ENCODE peak calls at places on chromosomes 13 and 19, in four cellular contexts. N, H, B and A are unnamed samples. For H3K9me1, the result is how much of the 10 kb centered on the place peaks cover.

GRCh38 chr19:13102666-13103584 is at the start of gene LYL1:
- DNase-seq in B (peak), H (peak), N (no peak), A (no peak)

GRCh38 chr13:67643656-67644055 is 413.5 kb upstream of the PCDH9 start:
- DNase-seq in N (no peak), H (no peak), B (no peak), A (no peak)

GRCh38 chr19:51903192-51903591 is 1.6 kb downstream of the ZNF649 start:
- DNase-seq in B (no peak), N (no peak), H (no peak), A (no peak)

GRCh38 chr19:19224852-19225494 is 13.2 kb downstream of the NCAN start:
- DNase-seq in H (peak), B (peak), N (peak), A (peak)

GRCh38 chr19:28793391-28794168 is 419.4 kb downstream of the UQCRFS1 start:
- DNase-seq in N (no peak), H (no peak), B (no peak), A (no peak)

GRCh38 chr13:78430166-78430791 is 173.1 kb downstream of the POU4F1 start:
- DNase-seq in H (no peak), B (no peak), N (no peak), A (no peak)

GRCh38 chr19:22882797-22883196 is 50.7 kb downstream of the ZNF723 start:
- DNase-seq in N (peak), B (no peak), H (peak), A (no peak)

GRCh38 chr13:19685034-19685433 is 51.6 kb downstream of the MPHOSPH8 start:
- DNase-seq in N (no peak), H (no peak), B (no peak), A (no peak)

GRCh38 chr13:93352616-93353015 is 126.0 kb downstream of the GPC6 start:
- DNase-seq in B (peak), N (no peak), H (no peak), A (no peak)

GRCh38 chr13:49838989-49839388 is 46.5 kb upstream of the KPNA3 start:
- DNase-seq in N (no peak), B (peak), H (no peak), A (no peak)

GRCh38 chr13:58151452-58151851 is 519.9 kb downstream of the PCDH17 start:
- DNase-seq in B (no peak), N (no peak), H (no peak), A (no peak)

GRCh38 chr19:17967258-17968051 is 548 bp downstream of the KCNN1 start:
- DNase-seq in N (no peak), H (no peak), B (peak), A (no peak)

GRCh38 chr19:55113570-55114039 is 3.8 kb downstream of the PPP1R12C start:
- DNase-seq in N (peak), B (peak), H (peak), A (no peak)

GRCh38 chr13:42040730-42041016 is 7.8 kb upstream of the DGKH start:
- DNase-seq in B (no peak), H (no peak), N (no peak), A (no peak)

GRCh38 chr13:33855371-33855895 is 37.5 kb downstream of the RFC3 start:
- DNase-seq in H (peak), B (no peak), N (no peak), A (no peak)

GRCh38 chr13:20118268-20119140 is 42.3 kb downstream of the GJA3 start:
- DNase-seq in H (peak), B (peak), N (no peak), A (no peak)

GRCh38 chr13:39818953-39819352 is 163.5 kb downstream of the COG6 start:
- DNase-seq in H (peak), B (no peak), N (peak), A (no peak)

GRCh38 chr13:75305057-75305456 is 176.9 kb downstream of the TBC1D4 start:
- DNase-seq in B (no peak), H (peak), N (no peak), A (no peak)

GRCh38 chr19:54206030-54206830 is 5.6 kb downstream of the RPS9 start:
- DNase-seq in B (peak), N (no peak), H (no peak), A (no peak)

GRCh38 chr19:39352549-39353285 is 10.5 kb downstream of the SAMD4B start:
- DNase-seq in B (no peak), N (no peak), H (no peak), A (no peak)

GRCh38 chr13:30142502-30143211 is 164.7 kb downstream of the KATNAL1 start:
- DNase-seq in N (peak), B (no peak), H (peak), A (peak)

GRCh38 chr13:113651511-113652403 is 6.2 kb downstream of the ATP4B start:
- DNase-seq in H (no peak), N (no peak), B (no peak), A (no peak)

GRCh38 chr19:55112781-55113569 is 4.5 kb downstream of the PPP1R12C start:
- DNase-seq in N (no peak), H (no peak), B (peak), A (no peak)

GRCh38 chr19:7917292-7918061 is 2.7 kb upstream of the SNAPC2 start:
- DNase-seq in N (peak), B (no peak), H (peak), A (no peak)

GRCh38 chr13:19658192-19658591 is 24.7 kb downstream of the MPHOSPH8 start:
- DNase-seq in N (no peak), H (no peak), B (no peak), A (no peak)

GRCh38 chr19:57302020-57302465 is 18.2 kb upstream of the ZNF543 start:
- DNase-seq in B (no peak), N (peak), H (no peak), A (peak)

GRCh38 chr13:79336971-79337370 is 69.1 kb downstream of the RBM26 start:
- DNase-seq in H (no peak), B (no peak), N (no peak), A (no peak)

GRCh38 chr13:112767506-112768471 is 78.0 kb downstream of the ATP11A start:
- DNase-seq in N (no peak), B (no peak), H (no peak), A (no peak)

DNA sequence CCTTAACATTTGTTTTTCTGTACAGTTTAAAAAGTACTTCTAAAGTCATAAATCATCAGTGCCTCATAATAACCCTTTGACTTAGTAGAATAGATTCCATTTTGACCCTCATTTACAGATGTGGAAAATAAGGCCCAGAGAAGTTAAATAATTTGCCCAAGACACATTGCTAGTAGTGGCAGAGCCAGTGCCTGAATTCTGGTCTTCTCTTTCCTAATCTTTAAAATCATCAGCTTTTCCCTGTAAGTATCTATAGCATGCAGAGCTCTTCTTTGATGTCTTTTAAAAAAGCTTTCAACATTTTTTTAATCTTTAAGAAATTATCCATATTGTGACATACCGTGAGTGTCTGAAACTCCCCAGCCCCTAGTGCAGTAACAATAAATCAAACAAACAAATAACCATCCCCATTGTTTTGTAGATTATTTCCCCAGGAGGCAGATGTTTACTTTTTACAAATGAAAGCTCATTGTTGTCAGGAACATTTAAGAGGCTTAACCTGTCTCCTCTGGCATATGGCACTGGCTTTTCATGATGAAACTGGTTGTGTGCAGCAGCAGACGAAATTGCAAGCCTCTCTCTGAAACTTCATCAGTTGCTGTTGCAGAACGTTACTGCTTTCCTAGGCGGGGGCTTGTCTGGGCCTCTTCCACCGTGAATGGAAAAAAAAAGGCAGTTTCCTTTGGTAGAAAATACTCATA is 31.7 kb upstream of the PCDH8 start:
- DNase-seq in N (no peak), B (no peak), H (no peak), A (no peak)
- H3K27ac ChIP-seq in N (no peak), B (no peak), H (no peak), A (no peak)

DNA sequence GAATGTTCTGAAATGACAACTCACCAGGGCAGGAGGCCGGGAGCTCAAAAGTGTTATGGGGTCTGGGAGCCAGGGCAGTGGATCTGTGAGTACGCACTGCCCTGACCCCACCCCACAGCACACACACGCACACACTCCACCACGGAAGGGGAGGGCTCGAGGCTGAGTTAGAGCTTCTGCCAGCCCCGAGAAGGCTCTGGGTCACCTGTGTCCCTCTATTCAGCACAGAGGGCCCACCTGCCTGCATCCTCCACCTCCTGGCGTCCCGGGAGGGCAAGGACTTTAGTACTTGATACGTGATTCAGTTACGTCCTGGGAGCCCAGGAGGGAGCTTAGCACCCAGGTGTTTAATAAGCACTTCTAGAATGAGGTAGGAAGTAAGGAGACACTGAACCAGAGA is 190.0 kb upstream of the GPR12 start:
- DNase-seq in B (no peak), H (no peak), N (no peak), A (no peak)
- H3K9me1 ChIP-seq in B (under half), H (under half), N (under half), A (under half)

GRCh38 chr13:36919206-36919832 is 719 bp downstream of the SMAD9 start:
- DNase-seq in N (peak), B (peak), H (no peak), A (no peak)

GRCh38 chr13:36921902-36922301 is 1.9 kb upstream of the SMAD9 start:
- DNase-seq in N (no peak), H (no peak), B (no peak), A (no peak)

GRCh38 chr13:36919833-36920611 is at the start of gene SMAD9:
- DNase-seq in H (peak), N (peak), B (peak), A (no peak)

GRCh38 chr13:36918246-36919060 is 1.6 kb downstream of the SMAD9 start:
- DNase-seq in H (peak), N (peak), B (no peak), A (no peak)

DNA sequence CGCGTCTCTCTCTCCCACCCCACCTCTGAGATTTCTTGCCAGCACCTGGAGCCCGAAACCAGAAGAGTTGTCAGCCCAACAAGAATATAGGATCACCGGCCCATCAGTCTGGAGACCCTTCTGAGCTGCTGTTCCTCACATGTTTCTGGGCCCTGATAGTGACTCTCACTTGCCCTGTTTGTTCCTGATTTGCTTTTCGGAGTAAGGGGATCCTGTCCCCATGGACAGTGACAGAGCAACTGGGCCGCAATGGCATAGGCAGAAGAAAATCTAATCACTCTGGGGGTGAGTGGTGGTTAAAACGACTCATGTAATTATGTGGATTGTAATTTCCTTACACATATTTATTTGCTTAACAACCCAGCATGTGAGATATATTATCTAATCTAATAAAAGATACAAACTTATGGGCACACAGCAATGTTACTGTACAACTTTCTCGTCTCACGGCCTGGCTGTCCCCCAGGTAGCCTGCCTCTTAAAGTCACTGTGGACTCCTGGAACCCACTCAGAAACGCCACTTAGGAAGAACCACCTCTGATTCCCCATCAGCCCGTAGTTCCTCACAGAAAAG is 661 bp upstream of the SMAD9 start:
- DNase-seq in N (no peak), H (peak), B (no peak), A (no peak)
- H3K4me3 ChIP-seq in N (peak), H (peak), B (no peak), A (no peak)

GRCh38 chr19:2810141-2811091 is 9.3 kb upstream of the ZNF554 start:
- DNase-seq in B (no peak), N (no peak), H (no peak), A (no peak)
- H3K27ac ChIP-seq in B (no peak), N (no peak), H (no peak), A (no peak)

GRCh38 chr13:35354305-35354704 is 122.2 kb downstream of the MAB21L1 start:
- DNase-seq in N (no peak), B (no peak), H (no peak), A (no peak)
- H3K9me1 ChIP-seq in N (under half), B (under half), H (under half), A (under half)

GRCh38 chr19:3670258-3670795 is 29.9 kb downstream of the PIP5K1C start:
- DNase-seq in B (peak), N (peak), H (peak), A (no peak)

GRCh38 chr19:3672993-3673392 is 27.3 kb downstream of the PIP5K1C start:
- DNase-seq in B (peak), H (no peak), N (no peak), A (no peak)

GRCh38 chr19:3672575-3672948 is 27.7 kb downstream of the PIP5K1C start:
- DNase-seq in B (no peak), H (no peak), N (no peak), A (no peak)

GRCh38 chr19:3670796-3671679 is 29.2 kb downstream of the PIP5K1C start:
- DNase-seq in H (peak), B (peak), N (peak), A (no peak)

DNA sequence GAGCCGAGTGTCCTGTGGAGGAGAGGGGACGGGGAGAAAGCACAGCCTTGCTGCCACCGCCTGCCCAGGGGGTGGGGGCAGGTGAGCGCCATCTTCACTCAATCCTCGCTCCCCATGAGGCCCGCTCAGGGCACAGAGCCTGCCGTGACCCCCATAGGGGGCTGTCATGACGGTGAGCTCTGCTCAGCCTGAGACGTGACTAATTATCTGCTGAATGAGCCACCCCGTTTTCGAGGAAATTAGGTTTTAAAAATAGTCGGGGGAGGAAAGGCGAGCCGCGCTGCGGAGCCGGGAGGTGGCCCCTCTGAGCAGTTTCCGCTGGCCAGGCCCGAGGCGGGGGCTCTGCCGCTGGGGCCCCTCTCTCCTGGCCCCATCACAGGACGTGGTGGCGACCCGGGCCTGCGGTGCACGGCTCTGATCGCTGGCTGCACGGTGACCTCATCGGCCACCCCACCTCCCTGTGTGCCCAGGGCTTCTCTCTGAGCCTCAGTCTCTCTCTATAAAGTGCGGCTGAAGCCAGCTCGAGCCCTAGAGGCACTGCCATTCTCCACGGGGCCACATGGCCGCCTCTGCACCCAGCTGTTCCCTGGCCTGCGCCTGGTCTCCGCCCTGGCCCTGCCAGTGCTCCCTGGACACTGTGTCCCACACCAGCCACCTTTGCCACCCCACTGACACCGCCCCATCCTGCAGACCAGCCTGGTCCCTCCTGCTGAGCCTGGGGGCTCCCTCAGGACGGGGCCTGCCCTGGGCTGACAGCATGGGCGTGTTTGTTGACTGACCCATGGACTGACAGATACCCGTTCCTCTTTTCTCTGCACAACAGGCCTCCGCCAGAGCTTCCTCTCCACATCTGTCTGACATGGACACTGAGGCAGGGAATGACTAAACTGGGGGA is 28.3 kb downstream of the PIP5K1C start:
- DNase-seq in B (peak), N (peak), H (peak), A (no peak)
- H3K4me3 ChIP-seq in B (peak), N (no peak), H (no peak), A (no peak)

GRCh38 chr19:15282311-15282705 is 50.0 kb downstream of the BRD4 start:
- DNase-seq in N (no peak), H (no peak), B (no peak), A (no peak)
- H3K27ac ChIP-seq in N (no peak), H (no peak), B (peak), A (peak)

GRCh38 chr13:99104396-99104795 is 96.3 kb upstream of the UBAC2 start:
- DNase-seq in H (no peak), N (no peak), B (no peak), A (no peak)

GRCh38 chr13:99105160-99105559 is 95.5 kb upstream of the UBAC2 start:
- DNase-seq in H (no peak), B (no peak), N (no peak), A (no peak)

GRCh38 chr13:99103536-99103935 is 97.1 kb upstream of the UBAC2 start:
- DNase-seq in H (no peak), B (no peak), N (no peak), A (no peak)
- H3K9me1 ChIP-seq in H (under half), B (under half), N (under half), A (under half)

GRCh38 chr13:77337159-77337558 is 10.3 kb upstream of the MYCBP2 start:
- DNase-seq in N (no peak), B (no peak), H (no peak), A (no peak)

GRCh38 chr13:77338329-77338728 is 11.4 kb upstream of the MYCBP2 start:
- DNase-seq in H (no peak), N (no peak), B (no peak), A (no peak)

GRCh38 chr13:77338961-77339401 is 12.1 kb upstream of the MYCBP2 start:
- DNase-seq in N (no peak), H (no peak), B (no peak), A (no peak)

GRCh38 chr13:77343841-77344240 is 16.9 kb upstream of the MYCBP2 start:
- DNase-seq in H (no peak), N (no peak), B (no peak), A (no peak)

GRCh38 chr13:77339408-77339807 is 12.5 kb upstream of the MYCBP2 start:
- DNase-seq in N (no peak), B (no peak), H (no peak), A (no peak)
- H3K4me3 ChIP-seq in N (no peak), B (no peak), H (no peak), A (no peak)

GRCh38 chr19:46031781-46032596 is 8.8 kb downstream of the IGFL4 start:
- DNase-seq in N (no peak), H (no peak), B (no peak), A (no peak)
- H3K27ac ChIP-seq in N (no peak), H (no peak), B (no peak), A (no peak)